ENCODE peak calls at places on chromosomes 2 and 18, in four cellular contexts. C is neuronal stem cell, M is IMR-90, S is mesendoderm. F is an unnamed sample.

GRCh38 chr2:73163522-73164367 is 38.6 kb upstream of the NOTO start:
- DNase-seq in M (peak; percentile 74), C (peak; percentile 63), S (peak; percentile 87), F (peak; percentile 86)

GRCh38 chr18:73597832-73598615 is 549.6 kb downstream of the FBXO15 start:
- DNase-seq in S (peak; percentile 3), C (no peak), M (no peak), F (peak; percentile 71)

GRCh38 chr2:195319112-195319460 is 337.9 kb upstream of the SLC39A10 start:
- DNase-seq in S (peak; percentile 26), C (no peak), M (peak; percentile 75), F (no peak)

GRCh38 chr2:74507926-74508520 is 528 bp upstream of the PCGF1 start:
- DNase-seq in C (no peak), M (peak; percentile 38), S (peak; percentile 73), F (peak; percentile 66)

GRCh38 chr18:70840649-70841048 is 551.8 kb downstream of the SOCS6 start:
- DNase-seq in S (no peak), C (no peak), M (no peak), F (no peak)

GRCh38 chr2:10078001-10078400 is 2.2 kb downstream of the CYS1 start:
- DNase-seq in C (no peak), M (no peak), S (no peak), F (no peak)

GRCh38 chr2:160075171-160075570 is 12.8 kb upstream of the PLA2R1 start:
- DNase-seq in M (peak; percentile 33), S (no peak), C (no peak), F (no peak)

GRCh38 chr2:134539946-134540345 is 178.9 kb downstream of the TMEM163 start:
- DNase-seq in M (no peak), C (no peak), S (no peak), F (no peak)

GRCh38 chr2:162092008-162092390 is 18.0 kb upstream of the DPP4 start:
- DNase-seq in C (no peak), M (no peak), S (no peak), F (no peak)

GRCh38 chr2:100563407-100564247 is 834 bp downstream of the PDCL3 start:
- DNase-seq in C (peak; percentile 6), S (no peak), M (no peak), F (no peak)

GRCh38 chr2:128520787-128521186 is 202.1 kb upstream of the HS6ST1 start:
- DNase-seq in S (no peak), M (no peak), C (no peak), F (no peak)

GRCh38 chr2:16632615-16633014 is 33.0 kb downstream of the CYRIA start:
- DNase-seq in S (peak; percentile 26), C (peak; percentile 15), M (no peak), F (no peak)

GRCh38 chr2:238382381-238382781 is 44.3 kb upstream of the ASB1 start:
- DNase-seq in S (no peak), C (no peak), M (no peak), F (no peak)

GRCh38 chr2:238380336-238380735 is 46.4 kb upstream of the ASB1 start:
- DNase-seq in C (no peak), M (no peak), S (no peak), F (no peak)

GRCh38 chr2:238380785-238381184 is 45.9 kb upstream of the ASB1 start:
- DNase-seq in M (peak; percentile 74), S (peak; percentile 75), C (no peak), F (no peak)

GRCh38 chr2:238383135-238383534 is 43.6 kb upstream of the ASB1 start:
- DNase-seq in C (no peak), S (no peak), M (no peak), F (no peak)

GRCh38 chr2:238381341-238382130 is 45.2 kb upstream of the ASB1 start:
- DNase-seq in S (no peak), M (no peak), C (no peak), F (no peak)
- H2AK5ac ChIP-seq in S (no peak overlapping the region), M (no peak overlapping the region), C (no peak overlapping the region), F (no peak overlapping the region)

DNA sequence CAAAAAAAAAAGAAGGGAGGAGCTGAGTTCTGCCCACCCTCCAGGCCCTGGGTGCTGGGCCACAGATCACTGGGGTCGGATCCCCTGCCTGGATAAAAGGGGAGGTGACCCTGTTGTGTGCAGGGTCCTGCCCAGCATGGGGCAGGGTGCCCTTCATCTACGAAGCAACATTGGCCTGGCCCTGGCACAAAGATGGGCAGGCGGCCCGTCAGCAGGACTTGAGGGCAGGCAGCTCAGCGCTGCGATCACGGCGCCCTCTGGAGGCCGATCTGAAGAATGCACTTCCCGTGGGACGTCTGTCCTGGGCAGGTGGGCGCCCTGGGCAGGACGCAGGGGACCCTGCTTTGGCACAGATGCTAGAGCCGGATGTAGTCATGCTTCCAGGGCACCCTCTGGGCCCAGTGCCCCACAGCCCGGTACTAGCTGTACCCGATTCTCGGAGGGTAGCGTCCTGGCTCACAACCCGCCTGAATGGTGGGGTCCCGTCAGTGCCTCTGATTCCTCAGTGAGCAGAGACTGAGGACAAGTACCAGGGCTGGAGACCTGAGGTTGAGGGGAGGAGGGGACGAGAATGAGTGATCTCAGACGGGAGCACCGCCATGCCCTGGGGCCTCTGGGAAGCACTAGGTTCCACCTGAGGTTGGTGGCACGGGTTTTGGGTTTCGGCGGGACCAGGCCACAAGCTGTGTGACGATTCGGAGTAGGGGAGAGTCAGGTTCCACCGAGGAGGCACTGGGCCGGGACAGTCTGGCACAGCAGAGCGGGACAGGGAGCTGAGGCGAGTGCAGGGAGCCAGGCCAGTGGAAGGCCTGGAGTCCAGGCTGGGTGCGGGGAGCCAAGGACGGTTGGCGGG is 18.0 kb downstream of the ARID5A start:
- DNase-seq in C (peak; percentile 57), M (peak; percentile 41), S (peak; percentile 64), F (peak; percentile 84)
- H3K18ac ChIP-seq in C (peak overlapping the region; percentile 67), M (no peak overlapping the region), S (no peak overlapping the region), F (no peak overlapping the region)

GRCh38 chr2:234436482-234436837 is 60.4 kb downstream of the ARL4C start:
- DNase-seq in S (no peak), C (no peak), M (no peak), F (no peak)

GRCh38 chr2:234435836-234436481 is 60.9 kb downstream of the ARL4C start:
- DNase-seq in M (no peak), C (no peak), S (peak; percentile 60), F (no peak)

GRCh38 chr2:234437642-234438321 is 59.1 kb downstream of the ARL4C start:
- DNase-seq in C (no peak), S (no peak), M (no peak), F (no peak)

GRCh38 chr2:234433201-234433600 is 63.7 kb downstream of the ARL4C start:
- DNase-seq in S (no peak), C (no peak), M (no peak), F (no peak)

DNA sequence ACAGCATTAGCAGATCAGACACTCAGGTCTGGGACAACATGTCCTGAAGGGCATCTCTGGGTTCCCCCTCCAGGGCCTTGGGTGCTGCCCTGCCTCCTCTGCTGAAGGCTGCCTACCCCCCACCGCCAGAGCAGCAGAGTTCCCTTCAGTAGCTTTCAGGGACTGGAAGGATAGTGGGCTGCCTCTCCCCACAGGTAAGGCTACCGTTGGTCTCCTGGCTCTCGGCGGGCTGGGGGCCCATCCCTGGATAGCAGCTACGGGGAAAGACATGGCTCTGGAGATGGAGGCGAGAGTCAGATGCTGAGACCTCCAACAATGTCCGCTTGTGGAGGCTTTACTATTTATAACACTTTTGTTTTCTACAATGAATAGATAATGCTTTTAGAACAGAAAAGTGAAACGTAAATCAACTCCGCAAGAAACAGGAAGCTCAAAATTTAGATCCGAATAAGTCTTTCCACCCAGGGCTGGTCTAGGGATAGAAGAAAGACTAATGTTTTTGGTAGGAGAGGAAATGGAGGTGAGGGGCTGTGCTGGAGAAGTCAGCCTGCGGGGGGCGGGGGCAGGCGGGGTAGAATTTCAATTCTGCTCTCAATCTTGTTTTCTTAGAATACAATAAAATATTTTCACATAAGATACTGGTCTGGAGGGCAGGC is 58.4 kb downstream of the ARL4C start:
- DNase-seq in C (no peak), S (no peak), M (no peak), F (no peak)
- H2AK5ac ChIP-seq in C (peak overlapping the region; percentile 2), S (no peak overlapping the region), M (no peak overlapping the region), F (no peak overlapping the region)

GRCh38 chr2:61887684-61888303 is 662 bp downstream of the CCT4 start:
- DNase-seq in S (peak; percentile 36), M (peak; percentile 36), C (peak; percentile 8), F (no peak)
- H3K18ac ChIP-seq in S (peak overlapping the region; percentile 77), M (no peak overlapping the region), C (peak overlapping the region; percentile 94), F (peak overlapping the region; percentile 93)

GRCh38 chr18:473687-474265 is 26.7 kb downstream of the COLEC12 start:
- DNase-seq in M (no peak), C (no peak), S (no peak), F (no peak)

GRCh38 chr18:468841-469796 is 31.4 kb downstream of the COLEC12 start:
- DNase-seq in C (no peak), S (no peak), M (no peak), F (no peak)

GRCh38 chr18:474416-474815 is 26.1 kb downstream of the COLEC12 start:
- DNase-seq in M (no peak), S (peak; percentile 55), C (no peak), F (no peak)

GRCh38 chr18:470661-471501 is 29.6 kb downstream of the COLEC12 start:
- DNase-seq in S (no peak), C (no peak), M (peak; percentile 69), F (no peak)

DNA sequence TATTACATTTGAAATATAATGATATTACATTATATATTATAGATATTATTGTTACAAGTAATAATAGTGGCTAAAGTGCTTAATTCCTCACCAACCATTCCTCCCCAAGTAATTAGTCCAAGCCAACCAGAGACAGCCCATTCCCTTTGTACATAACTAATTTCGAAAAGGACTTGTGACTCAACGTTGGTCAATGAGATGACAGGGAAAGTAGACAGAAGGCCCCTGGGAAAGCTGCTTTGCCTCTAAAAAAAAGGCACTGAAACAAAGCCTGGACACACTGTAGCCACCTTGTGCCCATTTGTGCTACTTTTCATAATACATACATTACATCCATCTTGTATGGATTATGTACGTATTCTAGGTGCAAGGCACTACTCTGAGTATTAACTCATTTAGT is 28.8 kb downstream of the COLEC12 start:
- DNase-seq in M (no peak), S (no peak), C (no peak), F (no peak)
- H2AK5ac ChIP-seq in M (peak overlapping the region; percentile 62), S (no peak overlapping the region), C (no peak overlapping the region), F (no peak overlapping the region)

GRCh38 chr18:67514901-67515540 is 1.5 kb downstream of the DSEL start:
- DNase-seq in M (peak; percentile 48), S (no peak), C (no peak), F (no peak)
- H3K18ac ChIP-seq in M (peak overlapping the region; percentile 55), S (no peak overlapping the region), C (no peak overlapping the region), F (no peak overlapping the region)

DNA sequence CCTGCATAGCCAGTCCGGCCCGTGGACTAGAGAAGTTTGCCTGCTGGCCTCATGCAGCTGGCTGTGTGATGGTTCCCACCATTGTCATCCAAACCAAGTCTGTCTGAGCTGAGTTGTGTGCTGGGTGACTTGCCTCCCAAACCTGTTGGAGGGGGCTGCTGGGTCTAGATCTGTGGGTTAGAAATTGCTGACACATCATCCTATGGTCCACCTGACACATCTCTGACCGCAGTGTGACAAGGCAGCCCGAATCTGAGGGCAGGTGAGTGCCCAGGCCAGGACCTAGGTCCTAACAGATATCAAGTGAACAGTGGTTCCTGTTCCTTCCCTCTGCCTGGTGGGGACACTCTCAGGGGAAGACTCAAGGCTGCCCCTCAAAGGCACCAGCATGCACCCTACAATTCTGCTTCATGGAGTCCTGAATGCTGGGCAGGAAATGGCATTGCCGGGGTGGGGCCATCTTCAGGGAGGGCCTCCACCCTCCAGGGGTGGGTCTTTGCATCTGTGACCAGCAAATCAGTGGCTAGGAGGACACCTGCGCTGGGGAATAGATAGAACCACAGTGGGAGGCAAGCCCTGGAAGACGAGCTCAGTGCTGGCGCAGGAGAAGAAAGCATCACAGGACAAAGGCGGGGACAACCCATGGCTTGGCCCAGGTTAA is 117.9 kb upstream of the ID2 start:
- DNase-seq in M (no peak), C (no peak), S (no peak), F (peak; percentile 31)
- H2AK5ac ChIP-seq in M (no peak overlapping the region), C (no peak overlapping the region), S (no peak overlapping the region), F (no peak overlapping the region)